ENCODE peak calls at places on chromosomes 13 and 19, in eight cellular contexts. One of them, this sample, is unnamed.

GRCh38 chr13:112141643-112142400 is 74.9 kb downstream of the SOX1 start:
- DNase-seq in mucosa of descending colon: no peak
- DNase-seq in endodermal cell: no peak
- DNase-seq in thoracic aorta: no peak
- DNase-seq in fibroblast of lung: no peak
- DNase-seq in BE2C: no peak
- DNase-seq in ovary: no peak
- DNase-seq in HL-60: no peak
- DNase-seq in this sample: no peak

GRCh38 chr19:2426661-2427322 is 594 bp downstream of the TIMM13 start:
- DNase-seq in endodermal cell: peak
- DNase-seq in ovary: peak
- DNase-seq in HL-60: peak
- DNase-seq in mucosa of descending colon: peak
- DNase-seq in thoracic aorta: no peak
- DNase-seq in BE2C: peak
- DNase-seq in fibroblast of lung: peak
- DNase-seq in this sample: no peak

GRCh38 chr13:103188688-103189326 is 122.6 kb upstream of the SLC10A2 start:
- DNase-seq in BE2C: no peak
- DNase-seq in thoracic aorta: no peak
- DNase-seq in HL-60: no peak
- DNase-seq in ovary: no peak
- DNase-seq in mucosa of descending colon: no peak
- DNase-seq in fibroblast of lung: peak
- DNase-seq in endodermal cell: no peak
- DNase-seq in this sample: no peak

GRCh38 chr19:38769635-38770211 is 3.6 kb downstream of the LGALS7 start:
- DNase-seq in endodermal cell: peak
- DNase-seq in fibroblast of lung: peak
- DNase-seq in thoracic aorta: peak
- DNase-seq in mucosa of descending colon: peak
- DNase-seq in BE2C: peak
- DNase-seq in HL-60: peak
- DNase-seq in ovary: peak
- DNase-seq in this sample: peak

GRCh38 chr19:49421039-49421877 is 2.0 kb downstream of the PTH2 start:
- DNase-seq in endodermal cell: peak
- DNase-seq in HL-60: peak
- DNase-seq in fibroblast of lung: peak
- DNase-seq in thoracic aorta: no peak
- DNase-seq in mucosa of descending colon: peak
- DNase-seq in ovary: peak
- DNase-seq in BE2C: peak
- DNase-seq in this sample: no peak

GRCh38 chr19:21020298-21021227 is at the start of gene ZNF430:
- DNase-seq in HL-60: peak
- DNase-seq in thoracic aorta: peak
- DNase-seq in ovary: peak
- DNase-seq in endodermal cell: peak
- DNase-seq in fibroblast of lung: peak
- DNase-seq in mucosa of descending colon: peak
- DNase-seq in BE2C: peak
- DNase-seq in this sample: peak

GRCh38 chr13:36251012-36251411 is 36.7 kb upstream of the SOHLH2 start:
- DNase-seq in endodermal cell: no peak
- DNase-seq in ovary: no peak
- DNase-seq in BE2C: no peak
- DNase-seq in HL-60: no peak
- DNase-seq in mucosa of descending colon: no peak
- DNase-seq in thoracic aorta: no peak
- DNase-seq in fibroblast of lung: no peak
- DNase-seq in this sample: no peak

GRCh38 chr13:90696656-90697055 is 650.8 kb upstream of the MIR17HG start:
- DNase-seq in BE2C: no peak
- DNase-seq in thoracic aorta: no peak
- DNase-seq in HL-60: no peak
- DNase-seq in fibroblast of lung: peak
- DNase-seq in endodermal cell: no peak
- DNase-seq in mucosa of descending colon: no peak
- DNase-seq in ovary: no peak
- DNase-seq in this sample: no peak

GRCh38 chr19:50333737-50334617 is 4.8 kb upstream of the KCNC3 start:
- DNase-seq in fibroblast of lung: no peak
- DNase-seq in HL-60: peak
- DNase-seq in ovary: peak
- DNase-seq in BE2C: peak
- DNase-seq in endodermal cell: peak
- DNase-seq in mucosa of descending colon: peak
- DNase-seq in thoracic aorta: no peak
- DNase-seq in this sample: no peak

GRCh38 chr13:20512042-20512683 is 13.5 kb downstream of the CRYL1 start:
- DNase-seq in BE2C: peak
- DNase-seq in ovary: no peak
- DNase-seq in fibroblast of lung: no peak
- DNase-seq in endodermal cell: peak
- DNase-seq in mucosa of descending colon: no peak
- DNase-seq in thoracic aorta: no peak
- DNase-seq in HL-60: peak
- DNase-seq in this sample: no peak

GRCh38 chr13:112733661-112734379 is 44.0 kb downstream of the ATP11A start:
- DNase-seq in ovary: no peak
- DNase-seq in BE2C: no peak
- DNase-seq in HL-60: no peak
- DNase-seq in thoracic aorta: no peak
- DNase-seq in mucosa of descending colon: no peak
- DNase-seq in fibroblast of lung: peak
- DNase-seq in endodermal cell: peak
- DNase-seq in this sample: no peak

GRCh38 chr19:48111280-48111679 is 663 bp upstream of the PLA2G4C start:
- DNase-seq in BE2C: no peak
- DNase-seq in mucosa of descending colon: no peak
- DNase-seq in fibroblast of lung: no peak
- DNase-seq in ovary: no peak
- DNase-seq in endodermal cell: no peak
- DNase-seq in thoracic aorta: no peak
- DNase-seq in HL-60: no peak
- DNase-seq in this sample: no peak

GRCh38 chr13:70362820-70363219 is 254.6 kb upstream of the KLHL1 start:
- DNase-seq in fibroblast of lung: no peak
- DNase-seq in endodermal cell: no peak
- DNase-seq in HL-60: no peak
- DNase-seq in thoracic aorta: no peak
- DNase-seq in ovary: no peak
- DNase-seq in BE2C: no peak
- DNase-seq in mucosa of descending colon: no peak
- DNase-seq in this sample: no peak

GRCh38 chr19:49186108-49186507 is 28.5 kb downstream of the TRPM4 start:
- DNase-seq in thoracic aorta: no peak
- DNase-seq in endodermal cell: no peak
- DNase-seq in ovary: no peak
- DNase-seq in mucosa of descending colon: peak
- DNase-seq in BE2C: no peak
- DNase-seq in HL-60: no peak
- DNase-seq in fibroblast of lung: no peak
- DNase-seq in this sample: no peak

GRCh38 chr19:50909240-50910070 is 1.7 kb downstream of the KLK4 start:
- DNase-seq in endodermal cell: peak
- DNase-seq in ovary: no peak
- DNase-seq in HL-60: no peak
- DNase-seq in mucosa of descending colon: peak
- DNase-seq in thoracic aorta: no peak
- DNase-seq in BE2C: peak
- DNase-seq in fibroblast of lung: no peak
- DNase-seq in this sample: no peak

GRCh38 chr13:24626449-24626848 is 53.8 kb upstream of the ATP12A start:
- DNase-seq in thoracic aorta: no peak
- DNase-seq in ovary: no peak
- DNase-seq in fibroblast of lung: no peak
- DNase-seq in HL-60: no peak
- DNase-seq in endodermal cell: no peak
- DNase-seq in BE2C: no peak
- DNase-seq in mucosa of descending colon: no peak
- DNase-seq in this sample: no peak

GRCh38 chr19:3849092-3849491 is 19.7 kb downstream of the ZFR2 start:
- DNase-seq in HL-60: peak
- DNase-seq in mucosa of descending colon: no peak
- DNase-seq in thoracic aorta: no peak
- DNase-seq in ovary: no peak
- DNase-seq in fibroblast of lung: no peak
- DNase-seq in endodermal cell: peak
- DNase-seq in BE2C: peak
- DNase-seq in this sample: no peak

GRCh38 chr19:41545547-41545946 is 30.4 kb upstream of the CEACAM21 start:
- DNase-seq in ovary: no peak
- DNase-seq in HL-60: peak
- DNase-seq in BE2C: no peak
- DNase-seq in fibroblast of lung: no peak
- DNase-seq in thoracic aorta: no peak
- DNase-seq in endodermal cell: no peak
- DNase-seq in mucosa of descending colon: no peak
- DNase-seq in this sample: no peak

GRCh38 chr13:94292323-94292640 is 187.2 kb downstream of the DCT start:
- DNase-seq in BE2C: no peak
- DNase-seq in thoracic aorta: no peak
- DNase-seq in endodermal cell: no peak
- DNase-seq in ovary: no peak
- DNase-seq in mucosa of descending colon: no peak
- DNase-seq in HL-60: no peak
- DNase-seq in fibroblast of lung: no peak
- DNase-seq in this sample: no peak

GRCh38 chr13:99765869-99766268 is 205.7 kb downstream of the ZIC5 start:
- DNase-seq in HL-60: no peak
- DNase-seq in fibroblast of lung: no peak
- DNase-seq in mucosa of descending colon: no peak
- DNase-seq in thoracic aorta: no peak
- DNase-seq in endodermal cell: no peak
- DNase-seq in BE2C: no peak
- DNase-seq in ovary: no peak
- DNase-seq in this sample: no peak

GRCh38 chr19:4034048-4035017 is 26.8 kb downstream of the PIAS4 start:
- DNase-seq in ovary: no peak
- DNase-seq in mucosa of descending colon: no peak
- DNase-seq in thoracic aorta: no peak
- DNase-seq in fibroblast of lung: no peak
- DNase-seq in BE2C: no peak
- DNase-seq in HL-60: no peak
- DNase-seq in endodermal cell: no peak
- DNase-seq in this sample: no peak

GRCh38 chr19:46298477-46299003 is 1.7 kb downstream of the HIF3A start:
- DNase-seq in thoracic aorta: no peak
- DNase-seq in mucosa of descending colon: no peak
- DNase-seq in fibroblast of lung: no peak
- DNase-seq in BE2C: no peak
- DNase-seq in HL-60: no peak
- DNase-seq in ovary: no peak
- DNase-seq in endodermal cell: peak
- DNase-seq in this sample: no peak

GRCh38 chr19:16068696-16069259 is 7.5 kb upstream of the TPM4 start:
- DNase-seq in thoracic aorta: no peak
- DNase-seq in ovary: no peak
- DNase-seq in BE2C: no peak
- DNase-seq in HL-60: no peak
- DNase-seq in mucosa of descending colon: peak
- DNase-seq in fibroblast of lung: peak
- DNase-seq in endodermal cell: no peak
- DNase-seq in this sample: no peak
- H3K4me3 ChIP-seq in thoracic aorta: peak
- H3K4me3 ChIP-seq in ovary: peak
- H3K4me3 ChIP-seq in BE2C: no peak
- H3K4me3 ChIP-seq in HL-60: no peak
- H3K4me3 ChIP-seq in mucosa of descending colon: no peak
- H3K4me3 ChIP-seq in fibroblast of lung: peak
- H3K4me3 ChIP-seq in endodermal cell: no peak
- H3K4me3 ChIP-seq in this sample: no peak

DNA sequence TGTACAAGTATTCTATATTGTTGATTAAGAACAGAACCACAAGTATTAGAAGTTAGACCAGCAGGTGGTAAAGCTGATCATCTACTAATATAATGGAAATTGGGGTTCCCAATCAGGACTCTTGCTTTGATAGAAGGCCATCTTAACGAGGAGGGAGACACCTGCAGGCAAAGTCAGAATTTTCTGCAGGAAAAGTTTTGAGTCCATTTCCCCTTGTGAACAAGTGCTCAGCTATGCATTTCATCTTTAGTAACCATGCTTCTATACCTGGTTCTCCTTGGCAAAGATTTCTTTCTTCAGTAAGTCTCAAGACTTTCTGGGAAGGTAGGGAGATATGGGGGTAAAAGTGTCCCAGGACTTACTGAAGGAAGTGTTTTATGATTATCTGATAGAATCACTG is 36.1 kb upstream of the USPL1 start:
- DNase-seq in ovary: no peak
- DNase-seq in mucosa of descending colon: no peak
- DNase-seq in fibroblast of lung: no peak
- DNase-seq in endodermal cell: peak
- DNase-seq in thoracic aorta: no peak
- DNase-seq in BE2C: no peak
- DNase-seq in HL-60: peak
- DNase-seq in this sample: no peak
- TF ChIP-seq CTCF in ovary: no peak
- TF ChIP-seq CTCF in mucosa of descending colon: no peak
- TF ChIP-seq CTCF in fibroblast of lung: no peak
- TF ChIP-seq CTCF in endodermal cell: peak
- TF ChIP-seq CTCF in thoracic aorta: no peak
- TF ChIP-seq CTCF in BE2C: peak
- TF ChIP-seq CTCF in HL-60: no peak
- TF ChIP-seq CTCF in this sample: peak

DNA sequence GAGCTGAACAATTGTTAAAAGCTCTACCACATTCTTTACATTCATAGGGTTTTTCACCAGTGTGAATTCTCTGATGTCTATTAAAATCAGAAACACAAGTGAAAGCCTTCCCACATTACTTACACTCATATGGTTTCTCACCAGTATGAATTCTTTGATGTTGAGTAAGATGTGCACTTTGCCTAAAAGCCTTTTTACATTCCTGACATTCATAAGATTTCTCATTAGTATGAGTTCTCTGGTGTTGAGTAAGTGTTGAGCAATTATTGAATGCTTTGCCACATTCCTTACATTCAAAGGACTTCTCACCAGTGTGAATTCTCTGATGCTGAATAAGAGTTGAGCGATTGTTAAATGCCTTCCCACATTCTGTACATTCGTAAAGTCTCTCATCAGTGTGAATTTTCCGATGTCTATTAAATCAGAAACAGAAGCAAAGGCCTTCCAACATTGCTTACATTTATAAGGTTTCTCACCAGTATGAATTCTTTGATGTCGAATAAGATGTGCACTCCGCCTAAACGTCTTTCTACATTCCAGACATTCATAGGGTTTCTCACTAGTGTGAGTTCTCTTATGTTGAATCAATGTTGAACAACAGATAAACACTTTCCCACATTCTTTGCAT is 14.2 kb upstream of the ZFP30 start:
- DNase-seq in fibroblast of lung: peak
- DNase-seq in mucosa of descending colon: no peak
- DNase-seq in HL-60: no peak
- DNase-seq in endodermal cell: no peak
- DNase-seq in thoracic aorta: no peak
- DNase-seq in ovary: no peak
- DNase-seq in BE2C: no peak
- DNase-seq in this sample: no peak
- H3K4me3 ChIP-seq in fibroblast of lung: no peak
- H3K4me3 ChIP-seq in mucosa of descending colon: no peak
- H3K4me3 ChIP-seq in HL-60: no peak
- H3K4me3 ChIP-seq in endodermal cell: peak
- H3K4me3 ChIP-seq in thoracic aorta: no peak
- H3K4me3 ChIP-seq in ovary: no peak
- H3K4me3 ChIP-seq in BE2C: no peak
- H3K4me3 ChIP-seq in this sample: no peak

GRCh38 chr19:28977826-28978225 is 235.1 kb downstream of the UQCRFS1 start:
- DNase-seq in thoracic aorta: no peak
- DNase-seq in mucosa of descending colon: no peak
- DNase-seq in BE2C: no peak
- DNase-seq in endodermal cell: peak
- DNase-seq in ovary: no peak
- DNase-seq in HL-60: no peak
- DNase-seq in fibroblast of lung: no peak
- DNase-seq in this sample: no peak
- TF ChIP-seq CTCF in thoracic aorta: no peak
- TF ChIP-seq CTCF in mucosa of descending colon: no peak
- TF ChIP-seq CTCF in BE2C: no peak
- TF ChIP-seq CTCF in endodermal cell: peak
- TF ChIP-seq CTCF in ovary: no peak
- TF ChIP-seq CTCF in HL-60: no peak
- TF ChIP-seq CTCF in fibroblast of lung: no peak
- TF ChIP-seq CTCF in this sample: no peak